ENCODE peak calls at places on chromosome 17, in four cellular contexts. P is heart left ventricle, E is IMR-90, H is thoracic aorta. K is an unnamed sample. For H3K4me1, the result is how much of the 10 kb centered on the place peaks cover.

GRCh38 chr17:45096141-45096540 is 35.0 kb downstream of the NMT1 start:
- DNase-seq in H (no peak), P (no peak), E (peak), K (no peak)

GRCh38 chr17:45248132-45248936 is 13.6 kb downstream of the SPATA32 start:
- DNase-seq in H (no peak), P (no peak), E (no peak), K (peak)

GRCh38 chr17:5758651-5759050 is 174.3 kb upstream of the NLRP1 start:
- DNase-seq in E (peak), H (no peak), P (no peak), K (peak)

GRCh38 chr17:80676564-80676963 is 131.9 kb downstream of the RPTOR start:
- DNase-seq in P (no peak), H (no peak), E (no peak), K (no peak)

GRCh38 chr17:27980035-27980434 is 62.4 kb upstream of the NLK start:
- DNase-seq in H (no peak), E (peak), P (no peak), K (peak)

GRCh38 chr17:53896047-53896446 is 73.3 kb downstream of the KIF2B start:
- DNase-seq in E (no peak), H (no peak), P (no peak), K (no peak)

GRCh38 chr17:50328360-50328759 is 17.6 kb upstream of the XYLT2 start:
- DNase-seq in E (no peak), P (no peak), H (no peak), K (no peak)

GRCh38 chr17:27362503-27362902 is 68.6 kb downstream of the WSB1 start:
- DNase-seq in E (no peak), P (no peak), H (no peak), K (no peak)

GRCh38 chr17:41352597-41353366 is 2.2 kb upstream of the KRT33A start:
- DNase-seq in P (no peak), E (peak), H (no peak), K (peak)

GRCh38 chr17:78132086-78132676 is 1.6 kb downstream of the TMC8 start:
- DNase-seq in H (no peak), P (peak), E (no peak), K (no peak)

GRCh38 chr17:59620518-59621259 is 994 bp downstream of the CLTC start:
- DNase-seq in P (peak), E (no peak), H (no peak), K (no peak)

GRCh38 chr17:59074494-59074893 is 32.2 kb downstream of the TRIM37 start:
- DNase-seq in P (no peak), E (peak), H (no peak), K (peak)

GRCh38 chr17:57902800-57903759 is 52.1 kb downstream of the CUEDC1 start:
- DNase-seq in H (peak), P (peak), E (peak), K (peak)

GRCh38 chr17:4908301-4908700 is 5.4 kb upstream of the CHRNE start:
- DNase-seq in P (no peak), H (no peak), E (no peak), K (peak)

GRCh38 chr17:8287651-8288335 is 677 bp upstream of the RANGRF start:
- DNase-seq in H (no peak), P (peak), E (no peak), K (peak)

GRCh38 chr17:68437979-68438877 is 19.1 kb downstream of the WIPI1 start:
- DNase-seq in P (no peak), E (peak), H (no peak), K (no peak)
- H3K4me1 ChIP-seq in P (under half), E (under half), H (under half), K (under half)

GRCh38 chr17:1495265-1495664 is 2.8 kb upstream of the MYO1C start:
- DNase-seq in E (no peak), P (no peak), H (no peak), K (peak)
- H3K4me1 ChIP-seq in E (under half), P (half or more), H (half or more), K (under half)

GRCh38 chr17:29588017-29588557 is 1.4 kb downstream of the GIT1 start:
- DNase-seq in H (no peak), P (no peak), E (no peak), K (no peak)
- H3K4me1 ChIP-seq in H (half or more), P (half or more), E (under half), K (under half)

GRCh38 chr17:64969046-64969501 is 49.8 kb upstream of the LRRC37A3 start:
- DNase-seq in E (no peak), P (no peak), H (no peak), K (no peak)
- H3K4me1 ChIP-seq in E (under half), P (under half), H (under half), K (under half)

DNA sequence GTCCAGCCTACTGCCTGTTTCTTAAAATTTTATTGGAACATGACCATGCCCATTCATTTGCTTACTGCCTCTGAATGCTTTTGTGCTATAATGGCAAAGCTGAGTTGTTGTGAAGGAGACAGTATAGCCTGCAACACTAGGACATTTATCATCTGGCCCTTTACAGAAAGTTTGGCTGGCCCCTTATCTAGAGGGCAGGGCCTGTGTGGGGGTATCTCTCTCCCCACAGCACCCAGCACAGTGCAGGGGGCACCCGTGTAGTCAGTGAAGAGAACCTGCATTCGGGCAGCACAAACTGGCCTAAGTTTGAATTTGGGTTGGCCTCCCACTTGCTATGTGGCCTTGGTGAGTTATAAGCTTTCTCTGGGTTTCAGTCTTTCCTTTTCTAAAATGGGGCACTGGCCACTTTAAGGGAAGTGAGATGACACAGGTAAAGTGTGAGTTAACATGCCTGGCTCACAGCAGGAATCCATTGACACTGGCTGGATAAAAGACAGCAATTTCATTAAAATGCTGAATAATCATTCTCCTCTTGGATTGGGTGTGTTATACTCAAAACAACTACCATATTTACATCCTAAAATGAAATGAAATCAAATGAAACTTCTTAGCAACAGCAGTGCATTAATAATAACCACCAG is 12.1 kb downstream of the UBE2O start:
- DNase-seq in P (no peak), E (no peak), H (no peak), K (no peak)
- H3K4me1 ChIP-seq in P (under half), E (under half), H (under half), K (under half)

GRCh38 chr17:2819921-2820501 is 23.8 kb downstream of the RAP1GAP2 start:
- DNase-seq in P (no peak), E (no peak), H (no peak), K (no peak)

GRCh38 chr17:2816688-2817087 is 20.4 kb downstream of the RAP1GAP2 start:
- DNase-seq in P (no peak), E (no peak), H (no peak), K (no peak)

GRCh38 chr17:2814499-2815341 is 18.5 kb downstream of the RAP1GAP2 start:
- DNase-seq in P (no peak), H (no peak), E (no peak), K (no peak)

GRCh38 chr17:2814049-2814448 is 17.8 kb downstream of the RAP1GAP2 start:
- DNase-seq in E (no peak), P (no peak), H (no peak), K (no peak)

DNA sequence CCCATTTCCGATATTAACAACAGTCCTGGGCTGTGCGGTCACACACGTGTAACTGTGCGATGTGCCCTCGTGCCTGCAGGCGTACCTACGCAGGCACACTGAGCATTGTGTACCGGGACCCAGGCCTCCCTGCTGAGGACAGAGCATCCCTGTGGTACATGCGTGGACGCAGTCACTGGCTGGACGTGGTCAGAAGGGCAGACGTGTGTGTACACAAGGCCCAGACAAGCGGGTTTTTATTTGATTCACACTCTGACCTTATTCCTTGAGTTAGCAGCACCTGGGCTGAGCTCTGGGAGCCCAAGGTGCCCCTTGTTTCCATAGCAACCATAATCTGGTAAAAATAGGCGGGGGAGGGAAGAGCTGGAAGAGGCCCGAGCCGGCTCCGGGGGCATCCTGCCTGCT is 19.5 kb downstream of the RAP1GAP2 start:
- DNase-seq in H (no peak), E (no peak), P (no peak), K (no peak)
- H3K4me1 ChIP-seq in H (under half), E (under half), P (under half), K (under half)

GRCh38 chr17:2062571-2063183 is 7.8 kb downstream of the HIC1 start:
- DNase-seq in H (no peak), E (peak), P (no peak), K (no peak)
- H3K4me1 ChIP-seq in H (half or more), E (half or more), P (half or more), K (under half)

GRCh38 chr17:14089179-14089578 is 19.9 kb downstream of the COX10 start:
- DNase-seq in E (peak), P (no peak), H (no peak), K (no peak)
- H3K4me1 ChIP-seq in E (under half), P (under half), H (under half), K (under half)

GRCh38 chr17:75515229-75515522 is 161 bp downstream of the CASKIN2 start:
- DNase-seq in H (no peak), E (no peak), P (no peak), K (no peak)

GRCh38 chr17:75514299-75515228 is 773 bp downstream of the CASKIN2 start:
- DNase-seq in E (peak), P (peak), H (no peak), K (peak)

GRCh38 chr17:75512946-75513666 is 2.2 kb downstream of the CASKIN2 start:
- DNase-seq in E (peak), P (no peak), H (no peak), K (no peak)

GRCh38 chr17:75511610-75512575 is 3.4 kb downstream of the CASKIN2 start:
- DNase-seq in H (no peak), P (peak), E (no peak), K (no peak)

DNA sequence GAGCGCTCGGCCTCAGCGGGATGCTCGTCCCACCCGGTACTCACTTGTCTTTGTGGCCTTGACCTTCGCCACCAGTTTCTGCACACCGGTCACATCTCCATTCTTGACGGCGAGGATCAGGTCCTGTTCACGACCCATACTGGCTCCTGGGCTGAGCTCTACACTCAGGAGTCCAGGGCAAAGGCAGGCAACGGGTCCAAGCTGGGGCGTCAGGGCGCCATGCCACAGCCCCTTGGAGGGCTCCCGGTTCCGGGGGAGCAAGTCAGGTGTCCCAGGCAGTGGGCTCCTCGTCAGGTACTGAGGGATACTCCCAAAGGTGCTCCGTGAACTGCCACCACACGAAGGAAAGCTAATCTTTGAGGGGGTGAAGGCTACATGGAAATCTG is 1.7 kb downstream of the CASKIN2 start:
- DNase-seq in E (no peak), P (no peak), H (no peak), K (no peak)
- H3K4me1 ChIP-seq in E (under half), P (under half), H (half or more), K (under half)

K was measured in foreskin keratinocyte.